ENCODE peak calls at places on chromosomes 11 and 22, in four cellular contexts. D is HepG2, X is K562, J is GM12878. F is an unnamed sample.

GRCh38 chr22:35409783-35410662 is 10.1 kb downstream of the MCM5 start:
- DNase-seq in D (no peak), J (peak), X (no peak), F (no peak)

GRCh38 chr11:78786086-78786485 is 211.4 kb upstream of the NARS2 start:
- DNase-seq in J (no peak), D (no peak), X (no peak), F (no peak)

GRCh38 chr11:45906096-45906682 is 882 bp downstream of the FREY1 start:
- DNase-seq in D (no peak), J (no peak), X (peak), F (no peak)

GRCh38 chr11:131749100-131749499 is 378.7 kb downstream of the NTM start:
- DNase-seq in D (no peak), J (no peak), X (no peak), F (no peak)

GRCh38 chr11:95378789-95379188 is 147.8 kb upstream of the SESN3 start:
- DNase-seq in X (no peak), J (no peak), D (no peak), F (peak)

GRCh38 chr11:34501500-34501899 is 12.1 kb downstream of the ELF5 start:
- DNase-seq in D (peak), J (no peak), X (no peak), F (no peak)

GRCh38 chr11:110056956-110057355 is 36.2 kb upstream of the ZC3H12C start:
- DNase-seq in X (no peak), D (no peak), J (no peak), F (no peak)

GRCh38 chr11:126060651-126061220 is 1.9 kb downstream of the CDON start:
- DNase-seq in J (no peak), X (no peak), D (peak), F (no peak)

GRCh38 chr11:13015753-13016152 is 6.6 kb downstream of the RASSF10 start:
- DNase-seq in J (no peak), X (no peak), D (no peak), F (no peak)

GRCh38 chr11:120022617-120023016 is 115.3 kb downstream of the TRIM29 start:
- DNase-seq in D (no peak), J (no peak), X (no peak), F (no peak)

GRCh38 chr11:43738600-43739409 is 58.3 kb downstream of the HSD17B12 start:
- DNase-seq in D (peak), J (no peak), X (peak), F (no peak)

GRCh38 chr11:78248903-78249302 is 60.2 kb downstream of the USP35 start:
- DNase-seq in J (no peak), D (no peak), X (no peak), F (no peak)

GRCh38 chr22:38111941-38112355 is 1.5 kb upstream of the BAIAP2L2 start:
- DNase-seq in D (peak), J (no peak), X (no peak), F (no peak)

GRCh38 chr11:18196532-18196931 is 23.9 kb downstream of the MRGPRX4 start:
- DNase-seq in X (no peak), D (no peak), J (no peak), F (no peak)

GRCh38 chr11:36352919-36353318 is 56.8 kb downstream of the PRR5L start:
- DNase-seq in J (no peak), D (no peak), X (no peak), F (no peak)

GRCh38 chr11:120241277-120241676 is 1.3 kb downstream of the POU2F3 start:
- DNase-seq in J (no peak), X (no peak), D (no peak), F (no peak)

GRCh38 chr11:35875466-35875865 is 68.4 kb upstream of the LDLRAD3 start:
- DNase-seq in X (no peak), J (no peak), D (no peak), F (no peak)

GRCh38 chr22:47630741-47631534 is 868.5 kb downstream of the TBC1D22A start:
- DNase-seq in X (no peak), J (no peak), D (no peak), F (no peak)

GRCh38 chr22:46481386-46481785 is 56.0 kb downstream of the CELSR1 start:
- DNase-seq in D (no peak), X (no peak), J (no peak), F (no peak)

GRCh38 chr11:35390737-35391682 is 28.3 kb downstream of the SLC1A2 start:
- DNase-seq in J (peak), X (no peak), D (peak), F (no peak)

GRCh38 chr11:91209751-91210150 is 986.9 kb upstream of the CHORDC1 start:
- DNase-seq in D (no peak), J (no peak), X (no peak), F (no peak)

GRCh38 chr11:104134760-104135159 is 29.2 kb downstream of the PDGFD start:
- DNase-seq in J (no peak), D (no peak), X (no peak), F (no peak)

GRCh38 chr22:37639771-37640590 is 512 bp downstream of the SH3BP1 start:
- DNase-seq in X (peak), J (no peak), D (no peak), F (no peak)

GRCh38 chr11:108897071-108897481 is 232.2 kb downstream of the DDX10 start:
- DNase-seq in J (no peak), X (no peak), D (no peak), F (no peak)

GRCh38 chr22:39214006-39214382 is 30.8 kb downstream of the PDGFB start:
- DNase-seq in J (no peak), D (no peak), X (no peak), F (no peak)

GRCh38 chr11:102599642-102600261 is 25.4 kb downstream of the MMP20 start:
- DNase-seq in D (peak), X (peak), J (no peak), F (no peak)

GRCh38 chr22:43128928-43129424 is 14.2 kb downstream of the MCAT start:
- DNase-seq in X (peak), J (no peak), D (no peak), F (peak)

GRCh38 chr11:6229911-6230310 is 4.5 kb downstream of the FHIP1B start:
- DNase-seq in D (peak), X (no peak), J (no peak), F (no peak)

GRCh38 chr11:95517453-95517852 is 272.1 kb downstream of the FAM76B start:
- DNase-seq in X (no peak), D (no peak), J (no peak), F (no peak)

GRCh38 chr22:49967333-49968241 is 7.0 kb downstream of the PIM3 start:
- DNase-seq in X (no peak), D (peak), J (no peak), F (peak)

GRCh38 chr11:111531687-111532364 is 8.7 kb upstream of the LAYN start:
- DNase-seq in J (peak), X (no peak), D (no peak), F (no peak)

GRCh38 chr11:90423378-90423777 is 200.5 kb upstream of the CHORDC1 start:
- DNase-seq in J (no peak), X (no peak), D (no peak), F (no peak)

GRCh38 chr11:67675058-67675747 is 780 bp upstream of the ALDH3B2 start:
- DNase-seq in X (no peak), D (no peak), J (no peak), F (no peak)

GRCh38 chr11:68535098-68535497 is 74.5 kb downstream of the PPP6R3 start:
- DNase-seq in X (no peak), J (no peak), D (no peak), F (no peak)

GRCh38 chr11:65821107-65821506 is 12.7 kb upstream of the SNX32 start:
- DNase-seq in J (no peak), X (no peak), D (peak), F (no peak)

DNA sequence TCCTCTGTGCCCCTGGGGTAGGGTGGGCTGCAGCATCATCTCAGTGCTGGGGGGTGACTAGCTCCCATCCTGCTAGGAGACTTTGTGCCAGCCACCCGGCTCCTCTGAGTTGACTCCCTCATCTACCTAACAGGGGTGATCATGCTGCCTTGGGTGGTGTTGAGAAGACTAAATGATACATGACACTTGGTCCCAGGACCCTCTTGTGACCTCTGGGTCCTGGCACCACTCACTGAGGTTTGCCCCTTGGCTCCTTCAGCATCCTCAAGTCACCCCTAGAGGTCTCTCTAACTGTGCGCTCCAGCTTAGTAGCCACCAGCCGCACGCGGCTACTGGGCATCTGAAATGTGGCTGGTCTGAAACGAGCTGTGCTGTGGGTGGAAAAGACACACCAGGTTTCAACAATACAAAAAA is 72.1 kb downstream of the LRRC32 start:
- DNase-seq in X (peak), D (peak), J (peak), F (no peak)
- TF ChIP-seq USF2 in X (no peak), D (no peak), J (no peak), F (no peak)

GRCh38 chr11:71962428-71963038 is 33.7 kb downstream of the RNF121 start:
- DNase-seq in J (peak), D (no peak), X (no peak), F (no peak)
- TF ChIP-seq SRF in J (no peak), D (no peak), X (no peak), F (no peak)

DNA sequence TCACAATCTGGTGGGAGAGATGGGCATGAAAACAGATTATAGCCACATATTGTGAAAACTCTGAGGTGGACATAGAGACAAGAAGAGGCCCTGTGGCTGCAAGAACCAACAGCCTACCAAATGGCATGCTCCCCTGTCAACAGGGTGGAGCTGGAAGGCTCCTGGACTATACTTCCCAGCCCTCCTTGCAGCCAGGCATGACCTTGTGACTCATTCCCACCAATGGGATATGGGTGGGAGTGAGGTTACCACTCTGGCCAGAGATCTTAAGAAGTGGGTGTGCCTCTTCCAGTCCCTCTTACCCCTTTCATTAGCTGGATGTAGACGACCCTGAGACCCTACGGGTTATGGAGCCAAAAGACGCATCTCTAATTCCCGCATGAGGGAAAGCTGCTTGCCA is 126.4 kb upstream of the ZBED5 start:
- DNase-seq in D (no peak), J (no peak), X (peak), F (no peak)
- TF ChIP-seq USF2 in D (no peak), J (no peak), X (peak), F (peak)

GRCh38 chr11:2916114-2916891 is 12.9 kb downstream of the PHLDA2 start:
- DNase-seq in D (no peak), X (no peak), J (no peak), F (no peak)

GRCh38 chr11:2913776-2914474 is 15.3 kb downstream of the PHLDA2 start:
- DNase-seq in D (no peak), J (no peak), X (no peak), F (no peak)

GRCh38 chr11:2913029-2913431 is 16.2 kb downstream of the PHLDA2 start:
- DNase-seq in X (peak), D (no peak), J (no peak), F (no peak)

GRCh38 chr11:2915473-2915872 is 13.7 kb downstream of the PHLDA2 start:
- DNase-seq in X (no peak), J (no peak), D (no peak), F (no peak)

GRCh38 chr11:2914475-2915195 is 14.6 kb downstream of the PHLDA2 start:
- DNase-seq in X (no peak), J (no peak), D (no peak), F (no peak)
- TF ChIP-seq SRF in X (no peak), J (no peak), D (no peak), F (no peak)

GRCh38 chr11:64238076-64238475 is 2.8 kb upstream of the FKBP2 start:
- DNase-seq in D (no peak), X (no peak), J (no peak), F (no peak)
- TF ChIP-seq USF2 in D (no peak), X (no peak), J (no peak), F (no peak)

GRCh38 chr11:31690041-31690440 is 121.1 kb downstream of the PAX6 start:
- DNase-seq in J (no peak), D (no peak), X (no peak), F (no peak)

GRCh38 chr11:31689559-31689958 is 121.6 kb downstream of the PAX6 start:
- DNase-seq in D (no peak), X (no peak), J (no peak), F (no peak)

GRCh38 chr11:31690516-31690915 is 120.6 kb downstream of the PAX6 start:
- DNase-seq in D (no peak), X (no peak), J (no peak), F (no peak)

GRCh38 chr11:31687861-31688260 is 123.3 kb downstream of the PAX6 start:
- DNase-seq in X (no peak), D (no peak), J (no peak), F (no peak)

DNA sequence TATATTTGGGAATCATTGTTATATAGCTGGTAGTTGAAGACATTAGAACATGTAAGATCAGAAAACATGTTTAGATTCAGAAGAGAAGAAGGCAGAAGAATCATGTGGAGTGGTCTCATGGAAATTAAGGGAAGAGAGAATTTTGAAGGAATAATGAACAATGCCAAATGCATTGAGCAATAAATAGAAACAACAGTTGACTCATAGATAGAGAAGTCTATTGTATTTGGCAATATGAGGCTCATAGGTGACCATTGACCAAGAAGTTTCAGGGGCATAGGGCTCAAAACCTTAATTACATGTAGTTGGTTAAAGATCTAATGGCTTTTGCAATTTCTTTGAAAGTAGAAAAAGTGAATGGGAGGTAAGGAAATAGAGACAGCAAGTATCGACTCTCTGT is 123.9 kb downstream of the PAX6 start:
- DNase-seq in D (no peak), X (no peak), J (no peak), F (no peak)
- TF ChIP-seq SRF in D (no peak), X (no peak), J (no peak), F (no peak)

GRCh38 chr11:113817162-113817561 is 37.6 kb downstream of the CLDN25 start:
- DNase-seq in X (no peak), J (no peak), D (no peak), F (no peak)

GRCh38 chr11:113814181-113814580 is 34.6 kb downstream of the CLDN25 start:
- DNase-seq in J (no peak), D (no peak), X (no peak), F (no peak)

GRCh38 chr11:113817626-113818025 is 38.0 kb downstream of the CLDN25 start:
- DNase-seq in J (no peak), D (no peak), X (no peak), F (no peak)

DNA sequence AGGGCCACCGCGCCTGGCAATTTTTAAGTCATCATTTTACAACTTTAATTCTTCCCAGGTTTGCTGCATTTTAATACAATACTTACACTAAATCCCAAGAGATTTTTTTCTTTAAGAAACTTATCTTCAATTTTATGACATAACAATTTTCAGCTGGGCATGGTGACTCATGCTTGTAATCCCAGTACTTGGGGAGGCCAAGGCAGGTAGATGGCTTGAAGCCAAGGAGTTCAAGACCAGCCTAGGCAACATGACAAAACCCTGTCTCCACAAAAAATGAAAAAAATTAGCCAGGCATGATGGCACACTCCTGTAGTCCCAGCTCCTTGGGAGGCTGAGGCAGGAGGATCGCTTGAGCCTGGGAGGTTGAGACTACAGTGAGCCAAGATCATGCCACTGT is 38.8 kb downstream of the CLDN25 start:
- DNase-seq in J (no peak), X (no peak), D (no peak), F (no peak)
- TF ChIP-seq USF2 in J (no peak), X (no peak), D (no peak), F (no peak)